ENCODE peak calls at places on chromosomes 2 and 18, in ten cellular contexts. One of them, this sample, is unnamed.
A peak's percentile ranks its signal among the peaks of the same experiment; 100 is the strongest.

GRCh38 chr18:44823782-44824181 is 143.1 kb downstream of the SETBP1 start:
- DNase-seq in AG09309: peak; percentile 28
- DNase-seq in kidney epithelial cell: no peak
- DNase-seq in suprapubic skin: no peak
- DNase-seq in mucosa of descending colon: no peak
- DNase-seq in heart right ventricle: no peak
- DNase-seq in lower lobe of right lung: no peak
- DNase-seq in Calu3: no peak
- DNase-seq in RWPE2: no peak
- DNase-seq in fibroblast of villous mesenchyme: no peak
- DNase-seq in this sample: no peak

GRCh38 chr2:31414601-31415241 is at the start of gene XDH:
- DNase-seq in AG09309: no peak
- DNase-seq in kidney epithelial cell: no peak
- DNase-seq in suprapubic skin: no peak
- DNase-seq in mucosa of descending colon: peak; percentile 72
- DNase-seq in heart right ventricle: no peak
- DNase-seq in lower lobe of right lung: no peak
- DNase-seq in Calu3: peak; percentile 49
- DNase-seq in RWPE2: no peak
- DNase-seq in fibroblast of villous mesenchyme: no peak
- DNase-seq in this sample: no peak

GRCh38 chr2:20110876-20111275 is 59.4 kb upstream of the LAPTM4A start:
- DNase-seq in AG09309: no peak
- DNase-seq in kidney epithelial cell: no peak
- DNase-seq in suprapubic skin: no peak
- DNase-seq in mucosa of descending colon: no peak
- DNase-seq in heart right ventricle: no peak
- DNase-seq in lower lobe of right lung: no peak
- DNase-seq in Calu3: no peak
- DNase-seq in RWPE2: no peak
- DNase-seq in fibroblast of villous mesenchyme: no peak
- DNase-seq in this sample: no peak

GRCh38 chr2:33494877-33495641 is 18.6 kb downstream of the RASGRP3 start:
- DNase-seq in AG09309: no peak
- DNase-seq in kidney epithelial cell: no peak
- DNase-seq in suprapubic skin: no peak
- DNase-seq in mucosa of descending colon: no peak
- DNase-seq in heart right ventricle: no peak
- DNase-seq in lower lobe of right lung: no peak
- DNase-seq in Calu3: no peak
- DNase-seq in RWPE2: no peak
- DNase-seq in fibroblast of villous mesenchyme: no peak
- DNase-seq in this sample: no peak

GRCh38 chr2:68362069-68362468 is 3.0 kb upstream of the PLEK start:
- DNase-seq in AG09309: peak; percentile 14
- DNase-seq in kidney epithelial cell: no peak
- DNase-seq in suprapubic skin: peak; percentile 83
- DNase-seq in mucosa of descending colon: peak; percentile 86
- DNase-seq in heart right ventricle: peak; percentile 77
- DNase-seq in lower lobe of right lung: peak; percentile 88
- DNase-seq in Calu3: peak; percentile 72
- DNase-seq in RWPE2: no peak
- DNase-seq in fibroblast of villous mesenchyme: peak; percentile 62
- DNase-seq in this sample: no peak

GRCh38 chr18:10274327-10274726 is 180.1 kb upstream of the APCDD1 start:
- DNase-seq in AG09309: peak; percentile 33
- DNase-seq in kidney epithelial cell: no peak
- DNase-seq in suprapubic skin: no peak
- DNase-seq in mucosa of descending colon: no peak
- DNase-seq in heart right ventricle: no peak
- DNase-seq in lower lobe of right lung: no peak
- DNase-seq in Calu3: no peak
- DNase-seq in RWPE2: no peak
- DNase-seq in fibroblast of villous mesenchyme: peak; percentile 24
- DNase-seq in this sample: no peak

GRCh38 chr2:101190753-101191516 is 39.8 kb upstream of the TBC1D8 start:
- DNase-seq in AG09309: no peak
- DNase-seq in kidney epithelial cell: no peak
- DNase-seq in suprapubic skin: no peak
- DNase-seq in mucosa of descending colon: no peak
- DNase-seq in heart right ventricle: peak; percentile 9
- DNase-seq in lower lobe of right lung: no peak
- DNase-seq in Calu3: no peak
- DNase-seq in RWPE2: no peak
- DNase-seq in fibroblast of villous mesenchyme: peak; percentile 63
- DNase-seq in this sample: no peak

GRCh38 chr2:136235451-136236418 is 117.8 kb upstream of the CXCR4 start:
- DNase-seq in AG09309: no peak
- DNase-seq in kidney epithelial cell: peak; percentile 86
- DNase-seq in suprapubic skin: no peak
- DNase-seq in mucosa of descending colon: no peak
- DNase-seq in heart right ventricle: peak; percentile 22
- DNase-seq in lower lobe of right lung: no peak
- DNase-seq in Calu3: peak; percentile 53
- DNase-seq in RWPE2: peak; percentile 71
- DNase-seq in fibroblast of villous mesenchyme: peak; percentile 6
- DNase-seq in this sample: no peak

GRCh38 chr2:99975386-99975785 is 167.0 kb downstream of the AFF3 start:
- DNase-seq in AG09309: peak; percentile 40
- DNase-seq in kidney epithelial cell: peak; percentile 56
- DNase-seq in suprapubic skin: no peak
- DNase-seq in mucosa of descending colon: no peak
- DNase-seq in heart right ventricle: no peak
- DNase-seq in lower lobe of right lung: no peak
- DNase-seq in Calu3: no peak
- DNase-seq in RWPE2: no peak
- DNase-seq in fibroblast of villous mesenchyme: peak; percentile 4
- DNase-seq in this sample: no peak

GRCh38 chr2:207311316-207312005 is 145.7 kb upstream of the KLF7 start:
- DNase-seq in AG09309: peak; percentile 92
- DNase-seq in kidney epithelial cell: peak; percentile 89
- DNase-seq in suprapubic skin: no peak
- DNase-seq in mucosa of descending colon: peak; percentile 28
- DNase-seq in heart right ventricle: peak; percentile 14
- DNase-seq in lower lobe of right lung: peak; percentile 49
- DNase-seq in Calu3: no peak
- DNase-seq in RWPE2: no peak
- DNase-seq in fibroblast of villous mesenchyme: peak; percentile 99
- DNase-seq in this sample: no peak

GRCh38 chr18:11154369-11154982 is 5.1 kb upstream of the PIEZO2 start:
- DNase-seq in AG09309: peak; percentile 48
- DNase-seq in kidney epithelial cell: peak; percentile 2
- DNase-seq in suprapubic skin: no peak
- DNase-seq in mucosa of descending colon: no peak
- DNase-seq in heart right ventricle: no peak
- DNase-seq in lower lobe of right lung: no peak
- DNase-seq in Calu3: peak; percentile 20
- DNase-seq in RWPE2: no peak
- DNase-seq in fibroblast of villous mesenchyme: peak; percentile 73
- DNase-seq in this sample: no peak

GRCh38 chr18:22765889-22766288 is 167.2 kb upstream of the RBBP8 start:
- DNase-seq in AG09309: no peak
- DNase-seq in kidney epithelial cell: no peak
- DNase-seq in suprapubic skin: no peak
- DNase-seq in mucosa of descending colon: no peak
- DNase-seq in heart right ventricle: peak; percentile 29
- DNase-seq in lower lobe of right lung: no peak
- DNase-seq in Calu3: no peak
- DNase-seq in RWPE2: no peak
- DNase-seq in fibroblast of villous mesenchyme: no peak
- DNase-seq in this sample: no peak
- TF ChIP-seq CTCF in AG09309: no peak
- TF ChIP-seq CTCF in kidney epithelial cell: no peak
- TF ChIP-seq CTCF in suprapubic skin: no peak
- TF ChIP-seq CTCF in mucosa of descending colon: no peak
- TF ChIP-seq CTCF in heart right ventricle: no peak
- TF ChIP-seq CTCF in lower lobe of right lung: no peak
- TF ChIP-seq CTCF in Calu3: no peak
- TF ChIP-seq CTCF in RWPE2: no peak
- TF ChIP-seq CTCF in fibroblast of villous mesenchyme: no peak
- TF ChIP-seq CTCF in this sample: no peak

DNA sequence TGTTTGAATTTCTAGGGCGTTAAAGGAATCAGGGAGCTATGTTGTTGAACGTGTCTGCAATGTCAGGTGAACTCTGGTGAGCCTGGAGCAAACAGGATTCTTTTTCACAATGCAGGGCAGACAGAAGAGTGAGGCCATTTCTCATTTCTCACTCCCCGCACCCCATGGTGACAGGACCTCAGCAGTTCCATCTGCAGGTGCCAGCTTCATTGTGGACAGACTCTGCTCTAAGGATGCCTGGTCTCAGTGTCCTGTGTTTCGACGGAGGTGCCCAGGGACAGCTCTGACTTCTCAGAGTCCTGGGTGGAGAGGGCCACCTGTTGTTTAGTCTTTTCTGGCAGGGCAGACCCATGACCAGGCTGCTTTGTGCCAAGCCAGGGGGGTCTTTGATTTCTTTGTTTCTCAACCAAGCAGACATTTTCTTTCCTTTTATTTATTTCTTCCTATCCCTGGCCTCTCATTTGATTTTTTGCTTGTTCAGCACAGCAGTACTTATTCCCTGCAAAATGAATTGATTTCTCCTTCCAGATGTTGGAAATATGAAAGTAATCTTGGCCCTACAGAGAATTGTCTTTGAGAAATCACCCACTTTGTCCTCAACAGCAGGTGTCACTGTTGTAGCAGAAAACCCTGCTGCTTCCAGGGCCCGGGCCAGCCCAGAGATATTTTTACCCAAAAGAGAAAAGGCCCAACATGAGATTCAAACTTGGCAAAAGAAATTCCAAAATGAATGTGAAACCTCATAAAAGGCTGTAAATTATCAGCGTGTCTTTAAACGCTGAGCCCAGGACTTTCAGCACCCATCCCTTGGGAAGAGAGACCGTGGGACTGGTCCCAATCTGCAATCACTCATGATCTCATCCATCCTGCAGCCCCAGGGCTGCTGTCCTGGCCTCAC is 201.6 kb downstream of the RNF144A start:
- DNase-seq in AG09309: no peak
- DNase-seq in kidney epithelial cell: no peak
- DNase-seq in suprapubic skin: no peak
- DNase-seq in mucosa of descending colon: peak; percentile 18
- DNase-seq in heart right ventricle: no peak
- DNase-seq in lower lobe of right lung: no peak
- DNase-seq in Calu3: peak; percentile 36
- DNase-seq in RWPE2: no peak
- DNase-seq in fibroblast of villous mesenchyme: peak; percentile 19
- DNase-seq in this sample: no peak
- TF ChIP-seq CTCF in AG09309: peak; percentile 51
- TF ChIP-seq CTCF in kidney epithelial cell: peak; percentile 65
- TF ChIP-seq CTCF in suprapubic skin: no peak
- TF ChIP-seq CTCF in mucosa of descending colon: no peak
- TF ChIP-seq CTCF in heart right ventricle: peak; percentile 56
- TF ChIP-seq CTCF in lower lobe of right lung: peak; percentile 31
- TF ChIP-seq CTCF in Calu3: peak; percentile 35
- TF ChIP-seq CTCF in RWPE2: peak; percentile 58
- TF ChIP-seq CTCF in fibroblast of villous mesenchyme: peak; percentile 46
- TF ChIP-seq CTCF in this sample: peak; percentile 86

DNA sequence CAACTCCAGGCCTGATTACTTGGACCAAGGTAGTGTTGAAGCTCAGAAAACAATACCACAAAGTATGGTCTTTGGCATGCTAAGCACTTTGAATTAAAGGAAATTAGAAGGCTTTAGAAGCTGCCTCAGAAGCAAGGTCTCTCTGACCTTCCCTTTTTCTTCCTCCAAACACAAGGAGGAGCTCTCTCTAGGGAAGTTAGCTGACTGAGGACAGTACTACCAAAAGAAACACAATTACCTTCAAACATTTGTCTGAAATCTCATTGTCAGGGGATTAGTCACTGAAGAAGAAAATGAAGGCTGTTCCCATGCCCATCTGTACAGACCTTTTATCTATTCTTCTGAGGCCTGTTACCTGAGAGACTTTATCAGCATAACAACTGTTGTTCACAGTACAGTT is 279.3 kb downstream of the CDH20 start:
- DNase-seq in AG09309: no peak
- DNase-seq in kidney epithelial cell: no peak
- DNase-seq in suprapubic skin: no peak
- DNase-seq in mucosa of descending colon: no peak
- DNase-seq in heart right ventricle: no peak
- DNase-seq in lower lobe of right lung: no peak
- DNase-seq in Calu3: no peak
- DNase-seq in RWPE2: no peak
- DNase-seq in fibroblast of villous mesenchyme: no peak
- DNase-seq in this sample: no peak
- TF ChIP-seq CTCF in AG09309: peak; percentile 29
- TF ChIP-seq CTCF in kidney epithelial cell: no peak
- TF ChIP-seq CTCF in suprapubic skin: no peak
- TF ChIP-seq CTCF in mucosa of descending colon: no peak
- TF ChIP-seq CTCF in heart right ventricle: no peak
- TF ChIP-seq CTCF in lower lobe of right lung: no peak
- TF ChIP-seq CTCF in Calu3: no peak
- TF ChIP-seq CTCF in RWPE2: peak; percentile 33
- TF ChIP-seq CTCF in fibroblast of villous mesenchyme: peak; percentile 8
- TF ChIP-seq CTCF in this sample: peak; percentile 54

GRCh38 chr2:46643493-46643892 is 164.1 kb downstream of the TMEM247 start:
- DNase-seq in AG09309: no peak
- DNase-seq in kidney epithelial cell: no peak
- DNase-seq in suprapubic skin: no peak
- DNase-seq in mucosa of descending colon: no peak
- DNase-seq in heart right ventricle: no peak
- DNase-seq in lower lobe of right lung: no peak
- DNase-seq in Calu3: peak; percentile 27
- DNase-seq in RWPE2: no peak
- DNase-seq in fibroblast of villous mesenchyme: no peak
- DNase-seq in this sample: no peak
- TF ChIP-seq CTCF in AG09309: no peak
- TF ChIP-seq CTCF in kidney epithelial cell: peak; percentile 2
- TF ChIP-seq CTCF in suprapubic skin: no peak
- TF ChIP-seq CTCF in mucosa of descending colon: no peak
- TF ChIP-seq CTCF in heart right ventricle: no peak
- TF ChIP-seq CTCF in lower lobe of right lung: no peak
- TF ChIP-seq CTCF in Calu3: peak; percentile 15
- TF ChIP-seq CTCF in RWPE2: no peak
- TF ChIP-seq CTCF in fibroblast of villous mesenchyme: no peak
- TF ChIP-seq CTCF in this sample: no peak

GRCh38 chr18:35043207-35043606 is 2.0 kb downstream of the MAPRE2 start:
- DNase-seq in AG09309: no peak
- DNase-seq in kidney epithelial cell: no peak
- DNase-seq in suprapubic skin: no peak
- DNase-seq in mucosa of descending colon: no peak
- DNase-seq in heart right ventricle: no peak
- DNase-seq in lower lobe of right lung: no peak
- DNase-seq in Calu3: no peak
- DNase-seq in RWPE2: no peak
- DNase-seq in fibroblast of villous mesenchyme: no peak
- DNase-seq in this sample: no peak
- TF ChIP-seq CTCF in AG09309: no peak
- TF ChIP-seq CTCF in kidney epithelial cell: no peak
- TF ChIP-seq CTCF in suprapubic skin: no peak
- TF ChIP-seq CTCF in mucosa of descending colon: no peak
- TF ChIP-seq CTCF in heart right ventricle: no peak
- TF ChIP-seq CTCF in lower lobe of right lung: no peak
- TF ChIP-seq CTCF in Calu3: no peak
- TF ChIP-seq CTCF in RWPE2: no peak
- TF ChIP-seq CTCF in fibroblast of villous mesenchyme: no peak
- TF ChIP-seq CTCF in this sample: no peak

DNA sequence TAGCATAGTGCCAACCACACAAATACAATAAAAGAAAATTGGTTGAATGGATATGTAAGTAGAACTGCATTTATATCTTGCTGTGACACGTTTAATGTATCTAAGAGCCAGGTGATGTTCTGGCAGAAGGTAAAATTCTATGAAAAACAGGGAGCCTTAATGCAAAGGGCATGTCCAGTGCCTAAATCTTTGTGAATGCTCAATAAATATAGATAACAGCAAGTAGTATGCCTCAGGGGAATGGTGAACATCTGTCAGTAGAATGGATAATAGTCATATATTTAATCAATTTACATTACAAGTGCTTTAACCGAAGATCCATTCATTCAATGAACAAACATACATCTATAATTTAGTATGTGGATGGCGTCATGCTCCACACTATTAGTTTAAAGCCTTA is 43.7 kb upstream of the NYAP2 start:
- DNase-seq in AG09309: no peak
- DNase-seq in kidney epithelial cell: no peak
- DNase-seq in suprapubic skin: no peak
- DNase-seq in mucosa of descending colon: no peak
- DNase-seq in heart right ventricle: no peak
- DNase-seq in lower lobe of right lung: no peak
- DNase-seq in Calu3: no peak
- DNase-seq in RWPE2: no peak
- DNase-seq in fibroblast of villous mesenchyme: no peak
- DNase-seq in this sample: no peak
- TF ChIP-seq CTCF in AG09309: no peak
- TF ChIP-seq CTCF in kidney epithelial cell: no peak
- TF ChIP-seq CTCF in suprapubic skin: no peak
- TF ChIP-seq CTCF in mucosa of descending colon: no peak
- TF ChIP-seq CTCF in heart right ventricle: no peak
- TF ChIP-seq CTCF in lower lobe of right lung: no peak
- TF ChIP-seq CTCF in Calu3: no peak
- TF ChIP-seq CTCF in RWPE2: no peak
- TF ChIP-seq CTCF in fibroblast of villous mesenchyme: no peak
- TF ChIP-seq CTCF in this sample: no peak

This sample was measured in chondrocyte.